ENCODE peak calls at places on chromosomes 3 and 15, in five cellular contexts. One of them, this sample, is unnamed.

GRCh38 chr15:74696808-74697207 is 984 bp upstream of the EDC3 start:
- DNase-seq in HFF-Myc: no peak
- DNase-seq in AG09309: no peak
- DNase-seq in ovary: no peak
- DNase-seq in AG04450: no peak
- DNase-seq in this sample: no peak

GRCh38 chr3:15899438-15899837 is 101.7 kb upstream of the ANKRD28 start:
- DNase-seq in HFF-Myc: peak; percentile 36
- DNase-seq in ovary: no peak
- DNase-seq in AG09309: peak; percentile 17
- DNase-seq in AG04450: peak; percentile 26
- DNase-seq in this sample: peak; percentile 85

GRCh38 chr15:96285715-96286367 is 44.7 kb upstream of the NR2F2 start:
- DNase-seq in AG04450: no peak
- DNase-seq in AG09309: no peak
- DNase-seq in HFF-Myc: no peak
- DNase-seq in ovary: peak; percentile 46
- DNase-seq in this sample: no peak

GRCh38 chr3:10437272-10437994 is 68.0 kb downstream of the ATP2B2 start:
- DNase-seq in AG09309: no peak
- DNase-seq in ovary: no peak
- DNase-seq in AG04450: peak; percentile 29
- DNase-seq in HFF-Myc: no peak
- DNase-seq in this sample: peak; percentile 4

GRCh38 chr15:60661075-60661645 is 182.2 kb upstream of the ICE2 start:
- DNase-seq in HFF-Myc: no peak
- DNase-seq in AG04450: no peak
- DNase-seq in ovary: no peak
- DNase-seq in AG09309: no peak
- DNase-seq in this sample: no peak

GRCh38 chr3:26345613-26346012 is 277.0 kb upstream of the LRRC3B start:
- DNase-seq in AG09309: no peak
- DNase-seq in AG04450: no peak
- DNase-seq in HFF-Myc: no peak
- DNase-seq in ovary: no peak
- DNase-seq in this sample: no peak

GRCh38 chr3:133097214-133097613 is 59.0 kb downstream of the TMEM108 start:
- DNase-seq in HFF-Myc: no peak
- DNase-seq in AG04450: no peak
- DNase-seq in ovary: no peak
- DNase-seq in AG09309: no peak
- DNase-seq in this sample: peak; percentile 92

GRCh38 chr3:9211155-9211950 is 38.1 kb downstream of the SRGAP3 start:
- DNase-seq in AG04450: no peak
- DNase-seq in ovary: no peak
- DNase-seq in AG09309: peak; percentile 57
- DNase-seq in HFF-Myc: peak; percentile 79
- DNase-seq in this sample: peak; percentile 86

GRCh38 chr3:55487376-55488241 is 503 bp upstream of the WNT5A start:
- DNase-seq in AG04450: no peak
- DNase-seq in HFF-Myc: no peak
- DNase-seq in ovary: peak; percentile 36
- DNase-seq in AG09309: no peak
- DNase-seq in this sample: no peak

GRCh38 chr15:44163370-44163769 is 31.7 kb downstream of the FRMD5 start:
- DNase-seq in HFF-Myc: no peak
- DNase-seq in ovary: no peak
- DNase-seq in AG09309: no peak
- DNase-seq in AG04450: no peak
- DNase-seq in this sample: no peak

GRCh38 chr3:158918008-158918407 is 116.2 kb downstream of the MFSD1 start:
- DNase-seq in AG09309: peak; percentile 79
- DNase-seq in ovary: no peak
- DNase-seq in AG04450: no peak
- DNase-seq in HFF-Myc: peak; percentile 70
- DNase-seq in this sample: peak; percentile 60

GRCh38 chr3:145013931-145014330 is 1042.3 kb downstream of the DIPK2A start:
- DNase-seq in AG09309: no peak
- DNase-seq in HFF-Myc: no peak
- DNase-seq in ovary: no peak
- DNase-seq in AG04450: no peak
- DNase-seq in this sample: no peak

GRCh38 chr3:171806200-171807128 is 3.8 kb downstream of the PLD1 start:
- DNase-seq in ovary: no peak
- DNase-seq in AG04450: peak; percentile 76
- DNase-seq in HFF-Myc: peak; percentile 84
- DNase-seq in AG09309: peak; percentile 70
- DNase-seq in this sample: no peak

GRCh38 chr3:3739345-3740060 is 59.7 kb upstream of the LRRN1 start:
- DNase-seq in ovary: no peak
- DNase-seq in AG09309: no peak
- DNase-seq in HFF-Myc: no peak
- DNase-seq in AG04450: no peak
- DNase-seq in this sample: no peak

GRCh38 chr3:126908752-126909275 is 74.1 kb upstream of the PLXNA1 start:
- DNase-seq in HFF-Myc: no peak
- DNase-seq in AG09309: no peak
- DNase-seq in AG04450: no peak
- DNase-seq in ovary: no peak
- DNase-seq in this sample: no peak

GRCh38 chr3:38327335-38328009 is 19.1 kb upstream of the XYLB start:
- DNase-seq in HFF-Myc: no peak
- DNase-seq in AG04450: no peak
- DNase-seq in AG09309: peak; percentile 7
- DNase-seq in ovary: no peak
- DNase-seq in this sample: no peak

GRCh38 chr15:88701561-88702095 is 62.8 kb downstream of the ISG20 start:
- DNase-seq in AG09309: no peak
- DNase-seq in AG04450: no peak
- DNase-seq in ovary: no peak
- DNase-seq in HFF-Myc: no peak
- DNase-seq in this sample: no peak

GRCh38 chr15:77578641-77579372 is 53.9 kb downstream of the LINGO1 start:
- DNase-seq in HFF-Myc: no peak
- DNase-seq in AG04450: no peak
- DNase-seq in ovary: no peak
- DNase-seq in AG09309: no peak
- DNase-seq in this sample: no peak

GRCh38 chr3:55405436-55405835 is 81.7 kb downstream of the WNT5A start:
- DNase-seq in AG09309: no peak
- DNase-seq in HFF-Myc: peak; percentile 17
- DNase-seq in ovary: no peak
- DNase-seq in AG04450: no peak
- DNase-seq in this sample: no peak

GRCh38 chr3:47057212-47057671 is 77.8 kb downstream of the NBEAL2 start:
- DNase-seq in HFF-Myc: no peak
- DNase-seq in AG09309: peak; percentile 24
- DNase-seq in AG04450: no peak
- DNase-seq in ovary: no peak
- DNase-seq in this sample: peak; percentile 45

GRCh38 chr3:140922634-140923033 is 19.0 kb upstream of the SLC25A36 start:
- DNase-seq in HFF-Myc: no peak
- DNase-seq in AG09309: no peak
- DNase-seq in AG04450: no peak
- DNase-seq in ovary: no peak
- DNase-seq in this sample: no peak

GRCh38 chr3:105355355-105356063 is 11.2 kb upstream of the ALCAM start:
- DNase-seq in AG09309: no peak
- DNase-seq in AG04450: no peak
- DNase-seq in ovary: no peak
- DNase-seq in HFF-Myc: no peak
- DNase-seq in this sample: no peak

GRCh38 chr3:183541235-183541655 is 14.3 kb downstream of the KLHL6 start:
- DNase-seq in ovary: no peak
- DNase-seq in HFF-Myc: no peak
- DNase-seq in AG09309: no peak
- DNase-seq in AG04450: no peak
- DNase-seq in this sample: no peak

DNA sequence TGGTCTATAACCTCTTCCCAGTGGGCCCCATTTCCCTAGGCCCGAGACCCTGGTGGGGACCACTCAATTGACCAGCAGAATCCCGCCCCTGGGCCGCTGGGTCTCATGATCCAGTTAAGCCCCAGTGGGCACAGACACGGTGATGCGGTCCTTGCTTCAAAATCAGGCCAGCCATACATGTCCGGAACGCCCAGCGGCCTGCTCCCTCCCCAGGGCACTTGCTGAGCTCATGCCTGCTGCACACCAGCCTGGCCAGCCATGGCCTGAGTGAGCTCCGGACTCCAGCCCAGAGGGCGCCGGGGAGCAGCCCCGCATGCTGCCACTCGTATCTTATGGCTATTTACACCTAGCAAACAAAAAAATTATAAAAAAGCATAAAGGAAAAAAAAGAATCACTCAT is 34.4 kb upstream of the IQSEC1 start:
- DNase-seq in AG09309: no peak
- DNase-seq in ovary: no peak
- DNase-seq in HFF-Myc: no peak
- DNase-seq in AG04450: no peak
- DNase-seq in this sample: no peak
- TF ChIP-seq CTCF in AG09309: no peak
- TF ChIP-seq CTCF in ovary: no peak
- TF ChIP-seq CTCF in HFF-Myc: no peak
- TF ChIP-seq CTCF in AG04450: no peak
- TF ChIP-seq CTCF in this sample: no peak

GRCh38 chr3:32236377-32236776 is 2.1 kb upstream of the CMTM8 start:
- DNase-seq in ovary: no peak
- DNase-seq in AG09309: no peak
- DNase-seq in AG04450: no peak
- DNase-seq in HFF-Myc: no peak
- DNase-seq in this sample: no peak

GRCh38 chr3:32239638-32240550 is 1.4 kb downstream of the CMTM8 start:
- DNase-seq in AG04450: no peak
- DNase-seq in AG09309: no peak
- DNase-seq in HFF-Myc: no peak
- DNase-seq in ovary: no peak
- DNase-seq in this sample: peak; percentile 34

GRCh38 chr3:32238027-32238815 is at the start of gene CMTM8:
- DNase-seq in ovary: no peak
- DNase-seq in AG04450: no peak
- DNase-seq in AG09309: no peak
- DNase-seq in HFF-Myc: no peak
- DNase-seq in this sample: no peak

GRCh38 chr3:32238816-32239637 is 547 bp downstream of the CMTM8 start:
- DNase-seq in AG04450: no peak
- DNase-seq in AG09309: no peak
- DNase-seq in HFF-Myc: no peak
- DNase-seq in ovary: no peak
- DNase-seq in this sample: no peak

DNA sequence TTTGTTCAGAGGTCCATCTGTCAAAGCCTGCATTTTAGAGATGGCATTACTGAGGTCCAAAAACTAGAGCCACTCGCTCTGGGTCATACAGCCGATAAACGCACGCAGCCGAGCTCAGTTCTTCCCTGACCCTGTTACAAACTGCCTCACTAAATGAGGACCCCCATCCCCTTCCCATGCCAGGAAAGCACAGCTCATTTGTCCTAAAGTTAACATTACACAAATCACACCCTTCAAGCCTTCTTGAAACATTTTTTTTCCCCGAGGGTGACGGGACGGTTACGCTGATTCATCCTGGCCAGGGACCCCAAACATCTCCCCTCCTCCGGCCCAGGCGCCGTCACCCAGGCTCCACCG is 832 bp upstream of the CMTM8 start:
- DNase-seq in AG09309: no peak
- DNase-seq in ovary: no peak
- DNase-seq in HFF-Myc: no peak
- DNase-seq in AG04450: no peak
- DNase-seq in this sample: no peak
- H3K4me3 ChIP-seq in AG09309: no peak overlapping the region
- H3K4me3 ChIP-seq in ovary: peak overlapping the region; percentile 44
- H3K4me3 ChIP-seq in HFF-Myc: no peak overlapping the region
- H3K4me3 ChIP-seq in AG04450: no peak overlapping the region
- H3K4me3 ChIP-seq in this sample: peak overlapping the region; percentile 68

DNA sequence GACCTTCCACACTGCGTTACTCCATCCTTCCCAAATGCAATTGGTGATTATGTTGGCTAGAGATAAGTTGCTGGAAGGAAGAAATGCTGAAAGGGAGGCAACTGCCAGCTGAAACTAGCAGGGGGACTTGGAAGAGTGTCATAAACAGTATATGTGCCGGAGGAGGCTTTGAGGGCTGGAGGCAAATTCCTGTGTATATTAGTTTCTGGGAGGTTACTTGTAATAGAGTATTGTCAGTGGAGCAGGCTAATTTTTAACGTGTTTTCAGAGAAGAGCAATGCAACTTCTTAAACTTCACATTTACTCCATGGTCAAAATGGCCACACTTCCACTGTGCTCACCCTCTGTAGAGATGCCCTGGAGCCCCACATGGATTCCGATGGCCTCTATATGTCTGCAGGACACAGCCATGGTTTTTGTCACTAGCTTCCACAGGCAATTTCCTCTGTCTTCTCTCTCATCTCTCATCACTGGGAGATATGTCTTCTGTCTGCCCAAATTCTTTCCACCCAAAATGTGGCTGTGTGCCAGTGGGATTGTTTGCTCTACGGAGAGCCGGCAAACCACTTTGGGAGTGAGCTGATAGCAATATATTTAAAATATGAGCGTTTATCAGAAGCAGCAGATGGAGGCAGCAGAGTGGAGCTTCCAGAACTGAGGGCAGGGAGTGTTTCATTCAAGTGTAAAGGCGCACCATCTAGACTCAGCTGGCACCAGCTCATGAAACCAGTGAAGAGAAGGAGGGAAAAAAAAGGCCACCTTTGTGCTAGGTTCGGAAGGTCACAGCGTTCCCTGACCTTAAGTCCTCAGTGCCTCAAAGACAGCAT is 13.4 kb upstream of the CD47 start:
- DNase-seq in HFF-Myc: no peak
- DNase-seq in ovary: peak; percentile 17
- DNase-seq in AG09309: no peak
- DNase-seq in AG04450: no peak
- DNase-seq in this sample: no peak
- TF ChIP-seq CTCF in HFF-Myc: no peak
- TF ChIP-seq CTCF in ovary: no peak
- TF ChIP-seq CTCF in AG09309: no peak
- TF ChIP-seq CTCF in AG04450: no peak
- TF ChIP-seq CTCF in this sample: no peak

DNA sequence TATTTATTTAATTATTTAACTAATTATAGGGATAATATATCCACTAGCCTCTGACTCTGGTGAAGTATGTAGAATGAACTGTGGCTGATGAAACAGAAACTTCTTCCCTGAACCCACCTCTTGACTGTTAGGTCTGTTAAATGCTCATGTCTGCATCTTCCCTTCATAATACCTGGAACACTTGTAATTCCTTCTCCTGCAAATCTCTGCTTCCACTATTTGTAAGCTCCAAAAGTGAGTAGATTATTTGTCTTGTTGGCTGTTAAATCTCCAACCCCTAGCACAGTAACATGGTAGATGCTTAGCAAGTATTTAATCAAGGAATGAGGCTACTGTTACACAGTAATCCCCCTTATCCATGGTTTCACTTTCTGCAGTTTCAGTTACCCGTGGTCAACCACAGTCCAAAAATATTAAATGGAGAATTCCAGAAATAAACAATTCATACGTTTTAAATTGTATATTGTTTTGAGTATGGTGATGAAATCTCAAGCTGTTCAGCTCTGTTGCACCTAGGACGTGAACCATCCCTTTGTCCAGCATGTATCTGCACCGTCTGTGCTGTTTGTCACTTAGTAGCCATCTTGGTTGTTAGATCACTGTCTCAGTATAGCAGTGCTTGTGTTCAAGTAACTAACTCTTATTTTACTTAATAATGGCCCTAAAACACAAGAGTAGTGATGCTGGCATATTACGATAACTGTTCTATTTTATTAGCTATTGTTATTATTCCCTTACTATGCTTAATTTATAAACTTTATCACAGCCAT is 5.7 kb downstream of the TTBK2 start:
- DNase-seq in AG09309: no peak
- DNase-seq in HFF-Myc: no peak
- DNase-seq in AG04450: no peak
- DNase-seq in ovary: no peak
- DNase-seq in this sample: no peak
- H3K4me3 ChIP-seq in AG09309: no peak overlapping the region
- H3K4me3 ChIP-seq in HFF-Myc: no peak overlapping the region
- H3K4me3 ChIP-seq in AG04450: peak overlapping the region; percentile 18
- H3K4me3 ChIP-seq in ovary: no peak overlapping the region
- H3K4me3 ChIP-seq in this sample: no peak overlapping the region

This sample was measured in astrocyte of the cerebellum.